ENCODE peak calls at places on chromosome 9, in six cellular contexts. One of them, this sample, is unnamed.

GRCh38 chr9:79482078-79482477 is 89.7 kb upstream of the TLE4 start:
- DNase-seq in stimulated activated naive CD4-positive, alpha-beta T cell: no peak
- DNase-seq in activated naive CD8-positive, alpha-beta T cell treated with anti-CD3 and anti-CD28 coated beads, Interleukin-2, amount 10 ng/mL, durations not matched to agents 7 days and 5 days: no peak
- DNase-seq in dorsolateral prefrontal cortex: no peak
- DNase-seq in AG09309: no peak
- DNase-seq in BJ: no peak
- DNase-seq in this sample: no peak

GRCh38 chr9:34636791-34637355 is 714 bp downstream of the SIGMAR1 start:
- DNase-seq in stimulated activated naive CD4-positive, alpha-beta T cell: no peak
- DNase-seq in activated naive CD8-positive, alpha-beta T cell treated with anti-CD3 and anti-CD28 coated beads, Interleukin-2, amount 10 ng/mL, durations not matched to agents 7 days and 5 days: no peak
- DNase-seq in dorsolateral prefrontal cortex: no peak
- DNase-seq in AG09309: no peak
- DNase-seq in BJ: no peak
- DNase-seq in this sample: no peak

GRCh38 chr9:72579190-72579589 is 57.8 kb downstream of the TMC1 start:
- DNase-seq in stimulated activated naive CD4-positive, alpha-beta T cell: no peak
- DNase-seq in activated naive CD8-positive, alpha-beta T cell treated with anti-CD3 and anti-CD28 coated beads, Interleukin-2, amount 10 ng/mL, durations not matched to agents 7 days and 5 days: no peak
- DNase-seq in dorsolateral prefrontal cortex: no peak
- DNase-seq in AG09309: no peak
- DNase-seq in BJ: no peak
- DNase-seq in this sample: no peak

GRCh38 chr9:17597977-17598376 is 19.1 kb downstream of the SH3GL2 start:
- DNase-seq in stimulated activated naive CD4-positive, alpha-beta T cell: no peak
- DNase-seq in activated naive CD8-positive, alpha-beta T cell treated with anti-CD3 and anti-CD28 coated beads, Interleukin-2, amount 10 ng/mL, durations not matched to agents 7 days and 5 days: no peak
- DNase-seq in dorsolateral prefrontal cortex: no peak
- DNase-seq in AG09309: no peak
- DNase-seq in BJ: no peak
- DNase-seq in this sample: no peak

GRCh38 chr9:35832814-35833213 is 3.8 kb downstream of the TMEM8B start:
- DNase-seq in stimulated activated naive CD4-positive, alpha-beta T cell: no peak
- DNase-seq in activated naive CD8-positive, alpha-beta T cell treated with anti-CD3 and anti-CD28 coated beads, Interleukin-2, amount 10 ng/mL, durations not matched to agents 7 days and 5 days: no peak
- DNase-seq in dorsolateral prefrontal cortex: no peak
- DNase-seq in AG09309: no peak
- DNase-seq in BJ: no peak
- DNase-seq in this sample: no peak

GRCh38 chr9:682633-683508 is 158.6 kb upstream of the DMRT1 start:
- DNase-seq in stimulated activated naive CD4-positive, alpha-beta T cell: no peak
- DNase-seq in activated naive CD8-positive, alpha-beta T cell treated with anti-CD3 and anti-CD28 coated beads, Interleukin-2, amount 10 ng/mL, durations not matched to agents 7 days and 5 days: no peak
- DNase-seq in dorsolateral prefrontal cortex: no peak
- DNase-seq in AG09309: no peak
- DNase-seq in BJ: no peak
- DNase-seq in this sample: no peak

GRCh38 chr9:97636903-97637302 is 3.3 kb downstream of the NCBP1 start:
- DNase-seq in stimulated activated naive CD4-positive, alpha-beta T cell: no peak
- DNase-seq in activated naive CD8-positive, alpha-beta T cell treated with anti-CD3 and anti-CD28 coated beads, Interleukin-2, amount 10 ng/mL, durations not matched to agents 7 days and 5 days: no peak
- DNase-seq in dorsolateral prefrontal cortex: no peak
- DNase-seq in AG09309: no peak
- DNase-seq in BJ: no peak
- DNase-seq in this sample: no peak

GRCh38 chr9:124259273-124260078 is 1.7 kb downstream of the NEK6 start:
- DNase-seq in stimulated activated naive CD4-positive, alpha-beta T cell: no peak
- DNase-seq in activated naive CD8-positive, alpha-beta T cell treated with anti-CD3 and anti-CD28 coated beads, Interleukin-2, amount 10 ng/mL, durations not matched to agents 7 days and 5 days: no peak
- DNase-seq in dorsolateral prefrontal cortex: no peak
- DNase-seq in AG09309: peak; percentile 63
- DNase-seq in BJ: peak; percentile 55
- DNase-seq in this sample: no peak

GRCh38 chr9:113568481-113569321 is 105.2 kb downstream of the RGS3 start:
- DNase-seq in stimulated activated naive CD4-positive, alpha-beta T cell: no peak
- DNase-seq in activated naive CD8-positive, alpha-beta T cell treated with anti-CD3 and anti-CD28 coated beads, Interleukin-2, amount 10 ng/mL, durations not matched to agents 7 days and 5 days: peak; percentile 23
- DNase-seq in dorsolateral prefrontal cortex: peak; percentile 37
- DNase-seq in AG09309: no peak
- DNase-seq in BJ: no peak
- DNase-seq in this sample: no peak

GRCh38 chr9:129170229-129170628 is 7.8 kb downstream of the IER5L start:
- DNase-seq in stimulated activated naive CD4-positive, alpha-beta T cell: no peak
- DNase-seq in activated naive CD8-positive, alpha-beta T cell treated with anti-CD3 and anti-CD28 coated beads, Interleukin-2, amount 10 ng/mL, durations not matched to agents 7 days and 5 days: no peak
- DNase-seq in dorsolateral prefrontal cortex: no peak
- DNase-seq in AG09309: no peak
- DNase-seq in BJ: no peak
- DNase-seq in this sample: no peak

GRCh38 chr9:93633492-93634221 is 57.3 kb downstream of the PHF2 start:
- DNase-seq in stimulated activated naive CD4-positive, alpha-beta T cell: no peak
- DNase-seq in activated naive CD8-positive, alpha-beta T cell treated with anti-CD3 and anti-CD28 coated beads, Interleukin-2, amount 10 ng/mL, durations not matched to agents 7 days and 5 days: no peak
- DNase-seq in dorsolateral prefrontal cortex: no peak
- DNase-seq in AG09309: no peak
- DNase-seq in BJ: no peak
- DNase-seq in this sample: no peak

GRCh38 chr9:91187965-91188344 is 173.8 kb downstream of the AUH start:
- DNase-seq in stimulated activated naive CD4-positive, alpha-beta T cell: no peak
- DNase-seq in activated naive CD8-positive, alpha-beta T cell treated with anti-CD3 and anti-CD28 coated beads, Interleukin-2, amount 10 ng/mL, durations not matched to agents 7 days and 5 days: no peak
- DNase-seq in dorsolateral prefrontal cortex: no peak
- DNase-seq in AG09309: peak; percentile 82
- DNase-seq in BJ: peak; percentile 47
- DNase-seq in this sample: no peak

GRCh38 chr9:136848393-136849037 is 694 bp upstream of the PHPT1 start:
- DNase-seq in stimulated activated naive CD4-positive, alpha-beta T cell: peak; percentile 46
- DNase-seq in activated naive CD8-positive, alpha-beta T cell treated with anti-CD3 and anti-CD28 coated beads, Interleukin-2, amount 10 ng/mL, durations not matched to agents 7 days and 5 days: peak; percentile 67
- DNase-seq in dorsolateral prefrontal cortex: no peak
- DNase-seq in AG09309: no peak
- DNase-seq in BJ: no peak
- DNase-seq in this sample: no peak

GRCh38 chr9:134475051-134475790 is 149.0 kb downstream of the RXRA start:
- DNase-seq in stimulated activated naive CD4-positive, alpha-beta T cell: peak; percentile 66
- DNase-seq in activated naive CD8-positive, alpha-beta T cell treated with anti-CD3 and anti-CD28 coated beads, Interleukin-2, amount 10 ng/mL, durations not matched to agents 7 days and 5 days: peak; percentile 48
- DNase-seq in dorsolateral prefrontal cortex: no peak
- DNase-seq in AG09309: no peak
- DNase-seq in BJ: peak; percentile 41
- DNase-seq in this sample: no peak